ENCODE peak calls at places on chromosome X, in eight cellular contexts. K is colonic mucosa, T is fibroblast of lung, X is PC-3, Q is neural progenitor cell, J is mesenchymal stem cell, Z is HCT116, S is mammary epithelial cell. L is an unnamed sample. For H3K36me3, the result is how much of the 10 kb centered on the place peaks cover.

GRCh38 chrX:38868941-38869378 is 67.7 kb downstream of the MID1IP1 start:
- DNase-seq in T (peak), K (no peak), X (peak), Z (no peak), J (peak), S (peak), Q (no peak), L (no peak)

GRCh38 chrX:15546745-15547144 is 46.1 kb downstream of the BMX start:
- DNase-seq in Q (no peak), J (peak), K (no peak), X (no peak), Z (no peak), S (no peak), T (no peak), L (no peak)

GRCh38 chrX:13081385-13082285 is 37.2 kb upstream of the FAM9C start:
- DNase-seq in K (no peak), J (no peak), Z (no peak), S (no peak), X (no peak), T (peak), Q (no peak), L (no peak)

GRCh38 chrX:119272882-119273806 is 37.1 kb downstream of the PGRMC1 start:
- DNase-seq in S (no peak), Q (peak), X (no peak), J (peak), Z (no peak), T (peak), K (peak), L (peak)

GRCh38 chrX:74349387-74349786 is 45.4 kb downstream of the ZCCHC13 start:
- DNase-seq in T (peak), S (peak), K (no peak), Q (no peak), J (peak), X (peak), Z (peak), L (peak)

GRCh38 chrX:3451566-3451965 is 105.1 kb upstream of the MXRA5 start:
- DNase-seq in Z (no peak), J (no peak), X (no peak), S (no peak), K (no peak), T (no peak), Q (no peak), L (no peak)

GRCh38 chrX:151975228-151975593 is 735 bp upstream of the GABRE start:
- DNase-seq in X (no peak), Q (no peak), K (no peak), Z (no peak), T (no peak), J (no peak), S (no peak), L (no peak)

GRCh38 chrX:15418707-15419181 is 34.5 kb upstream of the VEGFD start:
- DNase-seq in Z (no peak), K (no peak), J (no peak), T (no peak), Q (no peak), X (no peak), S (no peak), L (no peak)

GRCh38 chrX:148956352-148956751 is 455.9 kb downstream of the AFF2 start:
- DNase-seq in Q (no peak), Z (no peak), J (no peak), K (no peak), X (no peak), S (no peak), T (no peak), L (no peak)

GRCh38 chrX:13167444-13168207 is 123.2 kb upstream of the FAM9C start:
- DNase-seq in K (no peak), Q (peak), X (no peak), S (peak), T (no peak), Z (no peak), J (peak), L (no peak)

GRCh38 chrX:1140236-1140681 is 72.2 kb downstream of the CRLF2 start:
- DNase-seq in Q (peak), J (no peak), K (no peak), T (no peak), X (no peak), S (no peak), Z (no peak), L (no peak)

GRCh38 chrX:48802089-48802812 is 384 bp downstream of the HDAC6 start:
- DNase-seq in Q (peak), K (peak), T (peak), S (peak), Z (peak), J (peak), X (peak), L (peak)

GRCh38 chrX:132956421-132957210 is 1.8 kb downstream of the HS6ST2 start:
- DNase-seq in S (no peak), Z (no peak), J (peak), Q (peak), T (no peak), K (no peak), X (no peak), L (no peak)

GRCh38 chrX:39469126-39469525 is 628.6 kb downstream of the BCOR start:
- DNase-seq in X (no peak), S (no peak), J (no peak), Z (no peak), K (no peak), T (no peak), Q (no peak), L (no peak)

GRCh38 chrX:17470136-17470535 is 95.1 kb downstream of the NHS start:
- DNase-seq in Q (no peak), J (no peak), S (peak), Z (no peak), K (no peak), T (peak), X (no peak), L (no peak)

GRCh38 chrX:13151806-13152510 is 107.5 kb upstream of the FAM9C start:
- DNase-seq in S (no peak), Q (no peak), J (peak), K (no peak), T (no peak), Z (no peak), X (no peak), L (no peak)

GRCh38 chrX:69556094-69557011 is 52.2 kb downstream of the NALF2 start:
- DNase-seq in X (peak), Q (no peak), J (peak), S (peak), Z (peak), T (peak), K (no peak), L (no peak)

GRCh38 chrX:139933904-139934303 is 1.1 kb upstream of the ATP11C start:
- DNase-seq in Z (no peak), T (no peak), X (no peak), J (no peak), K (peak), Q (no peak), S (no peak), L (no peak)

GRCh38 chrX:134734343-134735001 is 76.2 kb upstream of the PLAC1 start:
- DNase-seq in J (peak), Q (no peak), Z (no peak), X (no peak), T (peak), S (no peak), K (no peak), L (no peak)

GRCh38 chrX:103630171-103630511 is 1.4 kb downstream of the TCEAL1 start:
- DNase-seq in Z (no peak), X (no peak), K (no peak), S (no peak), T (no peak), J (no peak), Q (no peak), L (no peak)

GRCh38 chrX:54978448-54978847 is 15.5 kb downstream of the PFKFB1 start:
- DNase-seq in K (no peak), Q (no peak), T (no peak), X (peak), S (peak), J (no peak), Z (no peak), L (no peak)

GRCh38 chrX:136691028-136691809 is 43.3 kb downstream of the CD40LG start:
- DNase-seq in S (peak), K (no peak), Q (no peak), J (no peak), T (no peak), Z (no peak), X (peak), L (no peak)

GRCh38 chrX:1531106-1531890 is 5.7 kb downstream of the P2RY8 start:
- DNase-seq in S (no peak), K (no peak), J (no peak), Q (no peak), Z (no peak), X (no peak), T (no peak), L (no peak)

GRCh38 chrX:40262641-40263560 is 165.1 kb upstream of the BCOR start:
- DNase-seq in K (no peak), T (peak), S (peak), X (peak), Q (no peak), J (peak), Z (peak), L (no peak)

GRCh38 chrX:100687546-100687945 is 43.5 kb downstream of the SRPX2 start:
- DNase-seq in K (no peak), Z (no peak), J (no peak), X (no peak), Q (no peak), S (no peak), T (no peak), L (no peak)

GRCh38 chrX:132401935-132402334 is 86.9 kb downstream of the MBNL3 start:
- DNase-seq in T (no peak), S (peak), X (peak), Z (no peak), Q (no peak), J (no peak), K (no peak), L (peak)

GRCh38 chrX:147803948-147804347 is 107.8 kb upstream of the FMR1 start:
- DNase-seq in X (peak), Z (no peak), S (no peak), K (no peak), J (no peak), Q (peak), T (no peak), L (no peak)

GRCh38 chrX:21376636-21377035 is 2.4 kb downstream of the CNKSR2 start:
- DNase-seq in T (no peak), Z (no peak), K (no peak), Q (no peak), J (no peak), X (no peak), S (no peak), L (no peak)

GRCh38 chrX:16743604-16744325 is 24.4 kb downstream of the SYAP1 start:
- DNase-seq in K (no peak), Q (no peak), Z (no peak), J (peak), X (peak), S (peak), T (peak), L (no peak)

GRCh38 chrX:124093222-124093621 is 131.7 kb downstream of the STAG2 start:
- DNase-seq in S (no peak), K (no peak), X (no peak), Z (no peak), J (no peak), Q (no peak), T (no peak), L (no peak)
- H3K36me3 ChIP-seq in S (under half), K (under half), X (under half), Z (under half), J (half or more), Q (under half), T (under half), L (under half)

GRCh38 chrX:19629541-19629940 is 114.2 kb upstream of the MAP3K15 start:
- DNase-seq in T (no peak), J (no peak), S (no peak), Z (no peak), Q (no peak), X (no peak), K (no peak), L (no peak)
- H3K4me3 ChIP-seq in T (no peak), J (no peak), S (no peak), Z (no peak), Q (no peak), X (no peak), K (no peak), L (no peak)

GRCh38 chrX:47193475-47194241 is at the start of gene UBA1:
- DNase-seq in T (peak), Q (peak), X (peak), S (peak), J (peak), K (peak), Z (peak), L (peak)

GRCh38 chrX:47194388-47194787 is 759 bp downstream of the UBA1 start:
- DNase-seq in K (no peak), X (no peak), Q (no peak), Z (no peak), J (no peak), T (no peak), S (no peak), L (no peak)

GRCh38 chrX:47198026-47198686 is 4.5 kb downstream of the UBA1 start:
- DNase-seq in T (no peak), Z (no peak), X (no peak), S (no peak), J (no peak), K (no peak), Q (peak), L (no peak)

GRCh38 chrX:47197526-47197925 is 3.9 kb downstream of the UBA1 start:
- DNase-seq in S (no peak), K (no peak), X (no peak), Q (no peak), T (no peak), Z (no peak), J (no peak), L (no peak)

GRCh38 chrX:47196098-47196497 is 2.5 kb downstream of the UBA1 start:
- DNase-seq in Q (no peak), X (no peak), K (no peak), J (no peak), Z (no peak), S (no peak), T (no peak), L (no peak)
- H3K9ac ChIP-seq in Q (peak), X (peak), K (no peak), J (peak), Z (no peak), S (no peak), T (no peak), L (no peak)

GRCh38 chrX:24748196-24748595 is 54.5 kb downstream of the POLA1 start:
- DNase-seq in Q (no peak), X (peak), Z (no peak), J (no peak), T (no peak), S (no peak), K (no peak), L (no peak)
- H3K36me3 ChIP-seq in Q (under half), X (under half), Z (under half), J (under half), T (under half), S (under half), K (under half), L (under half)

DNA sequence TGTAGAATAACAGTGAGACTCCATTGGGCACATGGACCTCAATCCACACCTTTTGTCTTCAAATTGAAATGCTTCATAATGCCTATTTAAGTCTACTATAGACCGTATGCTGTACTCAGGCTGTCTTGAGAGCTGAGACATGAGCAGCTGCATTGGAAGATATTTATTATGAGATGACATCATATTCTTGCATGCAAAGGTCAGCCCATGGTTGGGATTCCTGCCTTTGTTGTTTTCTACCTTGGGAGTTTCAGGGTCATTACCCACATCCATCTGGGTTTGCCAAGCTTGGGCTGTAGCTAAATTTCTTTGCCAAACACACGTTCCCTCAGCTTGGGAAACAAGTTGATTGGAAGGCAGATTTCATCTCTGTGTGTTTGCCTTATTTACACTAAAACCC is 33.2 kb upstream of the MAMLD1 start:
- DNase-seq in T (no peak), Q (no peak), J (no peak), X (no peak), K (no peak), Z (no peak), S (no peak), L (no peak)
- H3K4me3 ChIP-seq in T (no peak), Q (no peak), J (no peak), X (no peak), K (no peak), Z (no peak), S (no peak), L (no peak)

GRCh38 chrX:44875185-44875489 is 2.1 kb downstream of the KDM6A start:
- DNase-seq in Z (no peak), Q (no peak), X (no peak), K (no peak), J (no peak), T (no peak), S (no peak), L (no peak)
- H3K9ac ChIP-seq in Z (peak), Q (no peak), X (peak), K (no peak), J (peak), T (no peak), S (peak), L (peak)

DNA sequence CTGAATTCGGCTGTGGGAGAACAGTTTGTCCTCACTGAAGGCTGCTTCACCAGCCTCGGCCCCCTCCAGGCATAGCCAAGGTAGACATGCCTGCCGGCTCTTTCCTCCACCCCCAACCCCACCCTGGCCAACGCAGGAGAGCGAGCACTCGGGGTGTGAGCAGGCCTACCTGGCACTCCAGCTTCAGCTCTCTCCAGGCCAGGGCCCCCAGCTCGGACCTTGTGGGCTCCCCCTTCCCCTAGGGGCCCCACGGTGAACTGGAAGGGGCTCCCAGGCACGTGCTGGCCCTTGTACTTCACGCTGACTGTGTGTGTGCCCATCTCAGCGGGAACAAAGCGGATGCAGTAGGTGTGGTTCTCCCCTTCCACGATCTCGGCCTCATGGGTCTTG is 22.4 kb downstream of the FLNA start:
- DNase-seq in Q (no peak), T (no peak), J (no peak), K (no peak), Z (no peak), X (no peak), S (no peak), L (no peak)
- H3K36me3 ChIP-seq in Q (under half), T (half or more), J (half or more), K (under half), Z (under half), X (half or more), S (under half), L (under half)

GRCh38 chrX:20112022-20112421 is 4.7 kb downstream of the MAP7D2 start:
- DNase-seq in Q (no peak), T (no peak), S (no peak), X (no peak), K (no peak), J (no peak), Z (no peak), L (no peak)

GRCh38 chrX:20116087-20116574 is 576 bp downstream of the MAP7D2 start:
- DNase-seq in Z (no peak), Q (peak), K (no peak), T (no peak), S (no peak), X (no peak), J (no peak), L (no peak)

GRCh38 chrX:20118065-20118824 is 1.5 kb upstream of the MAP7D2 start:
- DNase-seq in S (peak), X (peak), Q (no peak), Z (no peak), J (no peak), T (no peak), K (peak), L (no peak)

GRCh38 chrX:20116575-20117240 is at the start of gene MAP7D2:
- DNase-seq in T (no peak), Z (no peak), K (peak), S (no peak), Q (peak), X (no peak), J (no peak), L (no peak)
- H3K4me3 ChIP-seq in T (no peak), Z (no peak), K (peak), S (peak), Q (peak), X (no peak), J (peak), L (peak)